ENCODE peak calls at places on chromosome 20, in five cellular contexts. O is astrocyte of the cerebellum; Z is CD8-positive, alpha-beta T cell; V is fibroblast of mammary gland; C is neural progenitor cell. P is an unnamed sample.

GRCh38 chr20:33163856-33164762 is 3.9 kb upstream of the BPIFA2 start:
- DNase-seq in C (no peak), Z (no peak), O (no peak), V (no peak), P (no peak)

GRCh38 chr20:50837532-50838321 is 42.9 kb downstream of the BCAS4 start:
- DNase-seq in C (no peak), V (peak; percentile 93), O (peak; percentile 96), Z (no peak), P (no peak)

GRCh38 chr20:51931321-51931720 is 129.0 kb upstream of the SALL4 start:
- DNase-seq in C (peak; percentile 40), V (no peak), O (no peak), Z (no peak), P (no peak)

GRCh38 chr20:13341737-13342393 is 120.8 kb downstream of the ISM1 start:
- DNase-seq in C (no peak), V (no peak), Z (no peak), O (no peak), P (no peak)

GRCh38 chr20:54624701-54625472 is 149.5 kb downstream of the DOK5 start:
- DNase-seq in O (no peak), V (no peak), Z (no peak), C (peak; percentile 72), P (peak; percentile 41)

GRCh38 chr20:41046716-41047115 is 18.1 kb downstream of the TOP1 start:
- DNase-seq in C (no peak), V (peak; percentile 72), Z (no peak), O (no peak), P (no peak)

GRCh38 chr20:64131406-64131805 is 24.0 kb upstream of the NPBWR2 start:
- DNase-seq in V (peak; percentile 34), Z (no peak), C (no peak), O (no peak), P (peak; percentile 63)

GRCh38 chr20:36306557-36307411 is 645 bp downstream of the DLGAP4 start:
- DNase-seq in V (no peak), Z (no peak), C (peak; percentile 58), O (no peak), P (no peak)

GRCh38 chr20:13507646-13508045 is 131.1 kb downstream of the TASP1 start:
- DNase-seq in O (no peak), V (no peak), Z (no peak), C (no peak), P (no peak)

GRCh38 chr20:35601021-35601973 is 14.3 kb upstream of the SPAG4 start:
- DNase-seq in Z (peak; percentile 59), C (peak; percentile 92), V (peak; percentile 72), O (peak; percentile 41), P (peak; percentile 72)

GRCh38 chr20:18750735-18751134 is 62.8 kb upstream of the SCP2D1 start:
- DNase-seq in C (no peak), O (no peak), V (no peak), Z (no peak), P (no peak)

GRCh38 chr20:6630494-6630893 is 137.0 kb upstream of the BMP2 start:
- DNase-seq in Z (no peak), V (no peak), C (no peak), O (no peak), P (no peak)

GRCh38 chr20:62142252-62143117 is 709 bp downstream of the PSMA7 start:
- DNase-seq in Z (no peak), V (no peak), O (no peak), C (peak; percentile 61), P (no peak)

GRCh38 chr20:32040142-32040953 is 11.7 kb upstream of the HCK start:
- DNase-seq in O (no peak), Z (no peak), V (no peak), C (no peak), P (peak; percentile 50)

GRCh38 chr20:58713801-58714339 is 21.3 kb downstream of the NPEPL1 start:
- DNase-seq in Z (no peak), V (no peak), O (no peak), C (no peak), P (peak; percentile 5)

GRCh38 chr20:61352381-61353260 is 100.6 kb downstream of the CDH4 start:
- DNase-seq in O (no peak), V (no peak), C (peak; percentile 56), Z (no peak), P (no peak)

GRCh38 chr20:61587910-61588309 is 335.8 kb downstream of the CDH4 start:
- DNase-seq in V (no peak), C (no peak), Z (no peak), O (no peak), P (no peak)

GRCh38 chr20:20371133-20371532 is 3.2 kb downstream of the INSM1 start:
- DNase-seq in C (peak; percentile 40), Z (no peak), V (no peak), O (no peak), P (no peak)

GRCh38 chr20:40637176-40637575 is 51.9 kb downstream of the MAFB start:
- DNase-seq in V (no peak), Z (no peak), O (no peak), C (no peak), P (no peak)

GRCh38 chr20:60512436-60512835 is 554.2 kb downstream of the CDH26 start:
- DNase-seq in O (peak; percentile 20), C (no peak), Z (no peak), V (peak; percentile 59), P (peak; percentile 40)

GRCh38 chr20:13915244-13915643 is 75.2 kb downstream of the SEL1L2 start:
- DNase-seq in Z (no peak), V (no peak), C (no peak), O (no peak), P (no peak)

GRCh38 chr20:41572010-41572572 is 46.1 kb downstream of the CHD6 start:
- DNase-seq in V (no peak), C (no peak), Z (no peak), O (no peak), P (no peak)

GRCh38 chr20:33719989-33720709 is at the start of gene PXMP4:
- DNase-seq in O (peak; percentile 96), V (peak; percentile 99), C (peak; percentile 94), Z (peak; percentile 76), P (peak; percentile 94)

GRCh38 chr20:38216201-38216600 is 44.3 kb downstream of the KIAA1755 start:
- DNase-seq in Z (no peak), V (no peak), O (no peak), C (no peak), P (no peak)

GRCh38 chr20:12171927-12172581 is 254.4 kb downstream of the BTBD3 start:
- DNase-seq in C (no peak), Z (no peak), V (peak; percentile 95), O (peak; percentile 93), P (no peak)

GRCh38 chr20:37538003-37538402 is 10.3 kb upstream of the BLCAP start:
- DNase-seq in O (no peak), V (peak; percentile 61), C (no peak), Z (no peak), P (peak; percentile 68)

GRCh38 chr20:21918398-21918797 is 212.9 kb downstream of the PAX1 start:
- DNase-seq in C (no peak), Z (no peak), O (no peak), V (no peak), P (no peak)

GRCh38 chr20:62549499-62550086 is 73.8 kb upstream of the GATA5 start:
- DNase-seq in V (no peak), C (peak; percentile 32), O (no peak), Z (no peak), P (no peak)

GRCh38 chr20:5001174-5002076 is at the start of gene SLC23A2:
- DNase-seq in Z (peak; percentile 40), O (no peak), V (no peak), C (peak; percentile 66), P (peak; percentile 57)

GRCh38 chr20:60810561-60810960 is 441.5 kb upstream of the CDH4 start:
- DNase-seq in Z (no peak), C (no peak), O (no peak), V (no peak), P (no peak)

GRCh38 chr20:12287575-12287974 is 369.9 kb downstream of the BTBD3 start:
- DNase-seq in V (no peak), Z (no peak), O (no peak), C (no peak), P (no peak)

GRCh38 chr20:4713401-4713800 is 8.3 kb upstream of the PRND start:
- DNase-seq in C (no peak), Z (no peak), V (peak; percentile 57), O (no peak), P (no peak)

DNA sequence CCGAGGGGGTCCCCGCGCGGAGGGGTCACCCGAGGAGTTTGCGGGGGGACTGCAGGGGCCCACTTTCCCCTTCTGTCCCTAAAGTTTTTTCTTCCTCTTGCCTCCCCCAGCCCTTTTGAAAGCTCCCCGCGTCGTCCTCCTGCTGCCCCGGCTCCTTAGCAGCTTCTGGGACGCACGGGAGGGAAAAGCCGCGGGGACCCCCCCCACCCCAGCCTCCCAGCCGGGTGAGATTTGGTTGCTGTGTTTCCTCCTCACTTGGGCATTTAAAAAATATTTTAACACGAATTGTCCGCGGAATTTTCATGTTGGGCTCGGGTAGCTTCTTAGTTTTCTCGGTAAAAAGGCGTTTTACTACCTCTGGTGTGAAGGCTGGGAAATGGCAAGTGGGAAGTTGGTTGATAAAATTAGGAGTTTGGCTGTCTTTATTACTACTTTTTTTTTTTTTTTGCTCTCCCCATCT is 614 bp downstream of the NCOA3 start:
- DNase-seq in C (peak; percentile 61), Z (no peak), V (no peak), O (peak; percentile 1), P (no peak)
- TF ChIP-seq CTCF in C (no peak), Z (no peak), V (no peak), O (no peak), P (no peak)

GRCh38 chr20:49388790-49389189 is 93.7 kb downstream of the KCNB1 start:
- DNase-seq in C (no peak), O (no peak), Z (no peak), V (no peak), P (no peak)
- TF ChIP-seq CTCF in C (no peak), O (no peak), Z (no peak), V (no peak), P (no peak)

GRCh38 chr20:3616250-3616649 is 46.9 kb downstream of the GFRA4 start:
- DNase-seq in O (peak; percentile 6), Z (no peak), V (no peak), C (peak; percentile 3), P (no peak)

GRCh38 chr20:3622411-3622810 is 40.8 kb downstream of the GFRA4 start:
- DNase-seq in V (no peak), O (no peak), Z (no peak), C (no peak), P (no peak)

DNA sequence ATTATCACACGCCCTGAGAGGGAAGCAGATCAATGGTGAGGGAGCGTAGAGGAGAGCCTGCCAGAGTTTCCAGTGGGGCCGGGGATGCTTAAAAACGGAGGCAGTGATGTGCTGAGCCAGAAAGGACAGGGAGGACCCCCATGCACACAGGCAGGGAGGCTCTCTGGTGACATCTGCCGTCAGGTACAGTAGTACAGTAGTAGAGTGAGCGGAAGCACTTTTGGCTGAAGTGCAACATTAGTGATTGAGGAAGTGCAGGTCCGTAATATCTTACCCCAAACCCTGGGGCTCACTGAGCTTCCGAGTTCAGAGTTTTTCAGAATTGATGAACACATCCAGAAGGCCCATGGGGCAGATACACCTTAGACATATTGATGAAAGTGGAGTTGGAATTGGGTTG is 42.1 kb downstream of the GFRA4 start:
- DNase-seq in O (no peak), C (peak; percentile 57), Z (no peak), V (no peak), P (no peak)
- TF ChIP-seq CTCF in O (no peak), C (peak; percentile 51), Z (no peak), V (no peak), P (no peak)

DNA sequence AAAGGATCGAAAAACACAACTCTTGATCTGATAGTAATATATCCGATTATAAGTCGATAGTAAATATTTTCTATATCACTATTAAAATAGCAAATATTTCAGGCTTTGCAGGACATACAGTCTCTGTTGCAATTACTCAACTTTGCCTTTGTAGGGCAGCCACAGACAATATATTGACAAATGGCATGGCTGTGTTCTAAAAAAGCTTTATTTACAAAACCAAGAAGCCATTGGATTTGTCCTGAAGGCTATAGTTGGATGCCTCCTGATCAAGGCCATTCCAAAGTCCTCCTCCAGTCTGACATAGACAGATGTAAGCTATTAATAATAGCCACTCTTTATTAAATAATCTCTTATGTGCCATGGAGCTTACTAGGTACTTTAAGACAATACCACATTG is 5.9 kb downstream of the OCSTAMP start:
- DNase-seq in O (no peak), Z (no peak), V (peak; percentile 23), C (no peak), P (no peak)
- TF ChIP-seq CTCF in O (no peak), Z (no peak), V (peak; percentile 12), C (no peak), P (peak; percentile 18)

P was measured in dorsolateral prefrontal cortex.